ENCODE peak calls at places on chromosomes 2 and 18, in eight cellular contexts. P is Jurkat, Clone E6-1; N is pancreas; F is lower lobe of right lung; S is ovary; C is AG04450; G is cardiac muscle cell; H is suprapubic skin. M is an unnamed sample.

GRCh38 chr2:36485521-36485920 is 112.4 kb downstream of the FEZ2 start:
- DNase-seq in F (no peak), C (peak), S (no peak), N (no peak), H (no peak), P (no peak), G (no peak), M (peak)

GRCh38 chr2:9846554-9846953 is 3.3 kb downstream of the TAF1B start:
- DNase-seq in G (no peak), H (no peak), C (no peak), F (no peak), P (no peak), S (no peak), N (no peak), M (peak)

GRCh38 chr2:23429036-23429435 is 44.1 kb downstream of the KLHL29 start:
- DNase-seq in P (no peak), C (no peak), G (no peak), F (no peak), S (no peak), N (no peak), H (no peak), M (no peak)

GRCh38 chr2:88053301-88053700 is 2.3 kb downstream of the KRCC1 start:
- DNase-seq in C (no peak), G (no peak), F (no peak), H (no peak), S (peak), P (no peak), N (no peak), M (peak)

GRCh38 chr2:62291517-62292137 is 95.7 kb downstream of the B3GNT2 start:
- DNase-seq in H (no peak), P (no peak), F (no peak), G (no peak), C (no peak), S (no peak), N (no peak), M (no peak)

GRCh38 chr2:29057006-29057405 is 17.3 kb downstream of the PCARE start:
- DNase-seq in P (no peak), S (no peak), G (no peak), F (no peak), N (no peak), C (no peak), H (no peak), M (no peak)

GRCh38 chr2:45329045-45329677 is 281.9 kb downstream of the SRBD1 start:
- DNase-seq in C (no peak), G (peak), F (no peak), H (no peak), N (no peak), S (no peak), P (no peak), M (peak)

GRCh38 chr2:239400000-239400831 is 604 bp downstream of the HDAC4 start:
- DNase-seq in P (no peak), G (peak), C (no peak), H (no peak), F (no peak), S (no peak), N (no peak), M (no peak)

GRCh38 chr2:134630760-134631159 is 88.0 kb downstream of the TMEM163 start:
- DNase-seq in S (no peak), N (no peak), C (no peak), P (no peak), F (no peak), G (no peak), H (no peak), M (no peak)

GRCh38 chr18:7789853-7790552 is 222.9 kb downstream of the PTPRM start:
- DNase-seq in S (no peak), H (no peak), G (peak), C (peak), N (no peak), F (no peak), P (no peak), M (peak)

DNA sequence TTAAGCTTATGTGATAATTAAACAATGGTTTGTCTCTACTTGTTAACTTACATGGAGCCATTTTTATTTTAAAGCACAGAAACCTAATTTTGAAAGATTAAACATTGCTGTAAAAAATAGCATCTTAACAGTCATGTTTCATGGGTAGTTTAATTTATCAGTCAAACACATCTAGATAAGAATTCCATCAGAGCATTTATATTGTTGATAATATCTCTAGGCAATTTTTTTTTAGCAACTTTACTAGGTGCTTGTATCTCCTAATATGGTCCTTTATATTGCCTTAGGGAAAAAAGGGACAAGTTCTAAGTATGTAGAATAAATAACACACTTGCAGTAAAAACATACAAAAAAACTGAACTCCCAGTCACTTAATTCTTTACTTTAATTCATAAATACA is 853 bp downstream of the CSRNP3 start:
- DNase-seq in C (no peak), F (no peak), H (no peak), N (no peak), P (no peak), G (no peak), S (no peak), M (no peak)
- H3K4me3 ChIP-seq in C (no peak), F (peak), H (peak), N (peak), P (no peak), G (peak), S (peak), M (peak)

GRCh38 chr18:26961805-26962204 is 96.3 kb upstream of the AQP4 start:
- DNase-seq in N (no peak), G (no peak), P (no peak), H (no peak), S (no peak), F (no peak), C (no peak), M (no peak)

GRCh38 chr18:26965206-26965605 is 99.7 kb upstream of the AQP4 start:
- DNase-seq in C (no peak), H (no peak), S (no peak), F (no peak), G (no peak), N (no peak), P (no peak), M (no peak)

GRCh38 chr18:26956894-26957293 is 91.4 kb upstream of the AQP4 start:
- DNase-seq in S (no peak), N (no peak), P (no peak), G (no peak), F (no peak), H (no peak), C (no peak), M (no peak)

GRCh38 chr18:26963292-26963691 is 97.8 kb upstream of the AQP4 start:
- DNase-seq in P (no peak), S (no peak), F (no peak), C (no peak), G (peak), N (no peak), H (no peak), M (no peak)

DNA sequence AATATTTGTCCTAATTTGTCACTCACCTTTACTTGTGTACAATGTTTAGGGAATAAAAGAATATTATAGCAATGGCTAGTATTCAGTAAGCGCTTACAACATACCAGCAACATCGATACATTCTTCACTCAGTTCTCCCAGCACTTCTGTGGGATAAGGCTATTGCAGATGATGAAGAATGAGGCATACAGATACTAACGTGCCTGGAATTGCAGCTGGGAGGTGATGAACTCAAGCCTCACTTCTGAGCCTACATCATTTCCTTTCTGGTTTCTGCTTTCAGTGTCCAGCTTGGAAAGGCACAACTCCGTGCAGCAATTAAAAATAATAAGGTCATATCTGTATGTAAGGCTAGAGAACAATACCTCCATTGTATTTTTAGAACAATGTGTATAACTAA is 95.4 kb upstream of the AQP4 start:
- DNase-seq in S (no peak), H (no peak), N (no peak), P (no peak), C (no peak), F (no peak), G (no peak), M (no peak)
- H3K4me3 ChIP-seq in S (no peak), H (no peak), N (no peak), P (no peak), C (no peak), F (no peak), G (no peak), M (no peak)

DNA sequence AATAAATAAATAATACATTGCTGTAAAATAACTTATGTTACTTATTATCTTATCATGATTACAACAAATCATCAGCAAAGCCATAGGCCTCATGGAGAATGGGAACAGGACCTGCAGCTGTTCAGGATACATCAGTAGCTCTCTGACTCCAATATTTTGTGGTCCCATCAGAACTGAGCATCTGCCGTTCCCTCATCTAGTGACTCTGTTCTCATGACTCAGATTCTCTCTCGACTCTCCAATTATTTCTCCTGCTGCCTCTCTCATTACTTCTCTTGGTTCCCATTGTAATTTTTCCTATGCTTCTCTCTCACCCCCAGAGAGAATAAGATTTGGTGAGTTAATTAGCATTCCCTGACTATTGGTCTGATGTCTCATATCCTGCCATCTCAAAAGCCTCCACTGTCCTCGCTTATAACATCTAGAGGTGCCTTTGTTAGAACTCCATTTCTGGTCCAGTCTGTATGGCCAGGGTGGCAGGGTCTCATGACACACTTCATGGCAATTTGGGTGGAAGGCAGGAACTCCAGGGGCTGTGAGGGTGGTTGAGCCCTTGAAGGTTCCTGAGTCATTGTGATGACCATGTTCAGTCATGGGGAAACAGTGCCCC is 78.0 kb upstream of the TANC1 start:
- DNase-seq in F (no peak), H (no peak), S (no peak), C (no peak), G (no peak), N (no peak), P (no peak), M (no peak)
- H3K4me3 ChIP-seq in F (no peak), H (no peak), S (no peak), C (no peak), G (no peak), N (no peak), P (no peak), M (no peak)

GRCh38 chr18:38237796-38238195 is 672.2 kb upstream of the CELF4 start:
- DNase-seq in F (no peak), G (no peak), P (no peak), C (no peak), H (no peak), N (no peak), S (no peak), M (no peak)

GRCh38 chr18:38241216-38241615 is 675.6 kb upstream of the CELF4 start:
- DNase-seq in G (no peak), F (no peak), H (no peak), C (no peak), S (no peak), P (no peak), N (no peak), M (peak)

GRCh38 chr18:38243291-38243690 is 677.7 kb upstream of the CELF4 start:
- DNase-seq in H (no peak), N (no peak), P (no peak), C (no peak), S (no peak), F (no peak), G (no peak), M (no peak)

GRCh38 chr18:38244360-38244940 is 678.9 kb upstream of the CELF4 start:
- DNase-seq in H (no peak), C (no peak), G (no peak), N (no peak), S (no peak), F (no peak), P (no peak), M (no peak)

GRCh38 chr18:38241736-38242135 is 676.1 kb upstream of the CELF4 start:
- DNase-seq in F (no peak), G (no peak), C (no peak), P (no peak), S (no peak), H (no peak), N (no peak), M (peak)
- H3K4me3 ChIP-seq in F (no peak), G (no peak), C (no peak), P (no peak), S (no peak), H (no peak), N (no peak), M (no peak)

GRCh38 chr2:72150157-72150960 is 2.7 kb upstream of the CYP26B1 start:
- DNase-seq in P (peak), G (peak), S (peak), C (peak), F (peak), N (peak), H (peak), M (peak)
- H3K4me3 ChIP-seq in P (no peak), G (peak), S (no peak), C (peak), F (peak), N (peak), H (peak), M (no peak)

GRCh38 chr18:57275111-57275510 is 77.2 kb upstream of the ST8SIA3 start:
- DNase-seq in H (no peak), N (no peak), G (no peak), S (no peak), F (no peak), C (no peak), P (no peak), M (no peak)

GRCh38 chr18:57269756-57270534 is 82.4 kb upstream of the ST8SIA3 start:
- DNase-seq in N (no peak), H (no peak), P (no peak), G (no peak), C (no peak), F (no peak), S (no peak), M (no peak)

GRCh38 chr18:57276720-57277284 is 75.6 kb upstream of the ST8SIA3 start:
- DNase-seq in F (no peak), C (no peak), S (no peak), P (no peak), G (no peak), N (no peak), H (no peak), M (no peak)

GRCh38 chr18:57267368-57267767 is 85.0 kb upstream of the ST8SIA3 start:
- DNase-seq in N (no peak), C (no peak), S (no peak), H (no peak), P (no peak), F (no peak), G (no peak), M (no peak)

GRCh38 chr18:57273194-57273593 is 79.2 kb upstream of the ST8SIA3 start:
- DNase-seq in H (no peak), G (no peak), C (no peak), S (no peak), P (no peak), N (no peak), F (no peak), M (no peak)
- H3K4me3 ChIP-seq in H (no peak), G (no peak), C (no peak), S (no peak), P (no peak), N (no peak), F (no peak), M (no peak)

GRCh38 chr2:174337337-174338154 is 2.8 kb downstream of the SP9 start:
- DNase-seq in F (no peak), G (peak), H (no peak), N (peak), S (no peak), C (no peak), P (peak), M (peak)
- H3K4me3 ChIP-seq in F (peak), G (peak), H (peak), N (peak), S (peak), C (no peak), P (peak), M (no peak)

M was measured in astrocyte.